ENCODE peak calls at places on chromosome 4, in four cellular contexts. F, G, A and O are unnamed samples.

GRCh38 chr4:125331116-125331515 is 16.4 kb downstream of the FAT4 start:
- DNase-seq in F (no peak), G (no peak), A (no peak), O (no peak)

GRCh38 chr4:40227284-40227683 is 30.5 kb downstream of the RHOH start:
- DNase-seq in F (peak), G (no peak), A (no peak), O (peak)

GRCh38 chr4:17109126-17109525 is 210.7 kb upstream of the LDB2 start:
- DNase-seq in F (no peak), G (no peak), A (no peak), O (no peak)

GRCh38 chr4:149914521-149915115 is 99.0 kb upstream of the IQCM start:
- DNase-seq in F (peak), G (no peak), A (no peak), O (peak)

GRCh38 chr4:112923514-112923913 is 125.9 kb upstream of the ANK2 start:
- DNase-seq in F (no peak), G (no peak), A (no peak), O (no peak)

GRCh38 chr4:76212301-76212700 is 1.3 kb downstream of the SCARB2 start:
- DNase-seq in F (no peak), G (no peak), A (no peak), O (no peak)

GRCh38 chr4:72767903-72768817 is 199.1 kb upstream of the ADAMTS3 start:
- DNase-seq in F (no peak), G (no peak), A (no peak), O (no peak)

GRCh38 chr4:8182858-8183725 is 16.0 kb upstream of the SH3TC1 start:
- DNase-seq in F (no peak), G (no peak), A (no peak), O (no peak)

GRCh38 chr4:5866841-5867782 is 25.8 kb downstream of the CRMP1 start:
- DNase-seq in F (no peak), G (no peak), A (no peak), O (no peak)

GRCh38 chr4:71259911-71260331 is 78.9 kb upstream of the SLC4A4 start:
- DNase-seq in F (no peak), G (no peak), A (no peak), O (no peak)

GRCh38 chr4:39502034-39502658 is 25.1 kb downstream of the UGDH start:
- DNase-seq in F (no peak), G (no peak), A (no peak), O (no peak)

GRCh38 chr4:99655315-99656081 is 2.1 kb downstream of the C4orf54 start:
- DNase-seq in F (no peak), G (peak), A (no peak), O (no peak)

GRCh38 chr4:70802923-70803605 is 36.6 kb downstream of the GRSF1 start:
- DNase-seq in F (no peak), G (no peak), A (no peak), O (no peak)

GRCh38 chr4:118985170-118986000 is 96.7 kb downstream of the SYNPO2 start:
- DNase-seq in F (no peak), G (no peak), A (no peak), O (no peak)

GRCh38 chr4:110622841-110623709 is at the start of gene PITX2:
- DNase-seq in F (peak), G (no peak), A (peak), O (peak)

GRCh38 chr4:6710282-6710681 is 617 bp upstream of the MRFAP1L1 start:
- DNase-seq in F (no peak), G (no peak), A (no peak), O (no peak)

GRCh38 chr4:186604124-186604627 is 48.8 kb upstream of the MTNR1A start:
- DNase-seq in F (no peak), G (no peak), A (no peak), O (no peak)